ENCODE peak calls at places on chromosomes 11 and 22, in nine cellular contexts. L is fibroblast of lung; J is activated naive CD4-positive, alpha-beta T cell treated with anti-CD3 and anti-CD28 coated beads, Interleukin-2, amount 10 ng/mL, durations not matched to agents 7 days and 5 days; N is GM13976; G is NCI-H748 treated with DMSO at 0.1 percent for 48 hours; X is activated CD4-positive, alpha-beta T cell treated with anti-CD3 and anti-CD28 coated beads, Interleukin-2, amount 50 U/mL, for 48 hours; R is NCI-H1105 treated with DMSO at 0.1 percent for 48 hours; S is T-cell; C is cardiac muscle cell. P is an unnamed sample.

GRCh38 chr11:12832828-12833227 is 158.6 kb downstream of the TEAD1 start:
- DNase-seq in L (no peak), J (no peak), N (no peak), G (peak), X (no peak), R (peak), S (no peak), C (no peak), P (no peak)

GRCh38 chr11:1880746-1881441 is 10.8 kb downstream of the PRR33 start:
- DNase-seq in L (no peak), J (peak), N (peak), G (no peak), X (no peak), R (no peak), S (no peak), C (no peak), P (no peak)

GRCh38 chr11:5251746-5252145 is 2.1 kb upstream of the HBG1 start:
- DNase-seq in L (no peak), J (no peak), N (no peak), G (no peak), X (no peak), R (no peak), S (no peak), C (no peak), P (no peak)

GRCh38 chr11:104259121-104259610 is 95.2 kb upstream of the PDGFD start:
- DNase-seq in L (peak), J (no peak), N (no peak), G (no peak), X (no peak), R (no peak), S (no peak), C (peak), P (no peak)

GRCh38 chr11:66849501-66850234 is 6.4 kb downstream of the RCE1 start:
- DNase-seq in L (no peak), J (no peak), N (no peak), G (no peak), X (no peak), R (no peak), S (no peak), C (no peak), P (no peak)

GRCh38 chr11:85759915-85760314 is 51.0 kb downstream of the SYTL2 start:
- DNase-seq in L (peak), J (no peak), N (no peak), G (peak), X (no peak), R (no peak), S (no peak), C (peak), P (no peak)

GRCh38 chr11:798093-798713 is at the start of gene SLC25A22:
- DNase-seq in L (peak), J (peak), N (peak), G (peak), X (peak), R (peak), S (peak), C (peak), P (peak)

GRCh38 chr11:132300283-132300682 is 929.9 kb downstream of the NTM start:
- DNase-seq in L (no peak), J (no peak), N (no peak), G (no peak), X (no peak), R (no peak), S (no peak), C (peak), P (peak)

GRCh38 chr22:32818446-32819115 is 17.1 kb downstream of the TIMP3 start:
- DNase-seq in L (no peak), J (no peak), N (no peak), G (no peak), X (no peak), R (no peak), S (no peak), C (no peak), P (no peak)

GRCh38 chr11:3989251-3989650 is 105.3 kb upstream of the RRM1 start:
- DNase-seq in L (peak), J (no peak), N (no peak), G (no peak), X (no peak), R (no peak), S (no peak), C (no peak), P (no peak)